ENCODE peak calls at places on chromosomes 5 and 9, in eight cellular contexts. One of them, this sample, is unnamed.

GRCh38 chr5:141941307-141941706 is 16.7 kb downstream of the PCDH12 start:
- DNase-seq in renal cortical epithelial cell: peak; percentile 44
- DNase-seq in brain microvascular endothelial cell: peak; percentile 9
- DNase-seq in fibroblast of gingiva: peak; percentile 61
- DNase-seq in putamen: no peak
- DNase-seq in HCT116: no peak
- DNase-seq in hypothalamus: no peak
- DNase-seq in mammary epithelial cell: peak; percentile 37
- DNase-seq in this sample: no peak

GRCh38 chr5:123087173-123088030 is 1.6 kb upstream of the PRDM6 start:
- DNase-seq in renal cortical epithelial cell: no peak
- DNase-seq in brain microvascular endothelial cell: no peak
- DNase-seq in fibroblast of gingiva: no peak
- DNase-seq in putamen: no peak
- DNase-seq in HCT116: no peak
- DNase-seq in hypothalamus: no peak
- DNase-seq in mammary epithelial cell: no peak
- DNase-seq in this sample: no peak

GRCh38 chr5:126339215-126339805 is 83.9 kb upstream of the GRAMD2B start:
- DNase-seq in renal cortical epithelial cell: peak; percentile 72
- DNase-seq in brain microvascular endothelial cell: peak; percentile 60
- DNase-seq in fibroblast of gingiva: peak; percentile 62
- DNase-seq in putamen: peak; percentile 57
- DNase-seq in HCT116: peak; percentile 54
- DNase-seq in hypothalamus: no peak
- DNase-seq in mammary epithelial cell: peak; percentile 57
- DNase-seq in this sample: peak; percentile 69

GRCh38 chr5:116448869-116449453 is 125.7 kb downstream of the SEMA6A start:
- DNase-seq in renal cortical epithelial cell: no peak
- DNase-seq in brain microvascular endothelial cell: no peak
- DNase-seq in fibroblast of gingiva: no peak
- DNase-seq in putamen: no peak
- DNase-seq in HCT116: no peak
- DNase-seq in hypothalamus: no peak
- DNase-seq in mammary epithelial cell: no peak
- DNase-seq in this sample: no peak

GRCh38 chr5:54844905-54845566 is 140.4 kb downstream of the ESM1 start:
- DNase-seq in renal cortical epithelial cell: peak; percentile 62
- DNase-seq in brain microvascular endothelial cell: no peak
- DNase-seq in fibroblast of gingiva: peak; percentile 81
- DNase-seq in putamen: peak; percentile 45
- DNase-seq in HCT116: peak; percentile 31
- DNase-seq in hypothalamus: no peak
- DNase-seq in mammary epithelial cell: peak; percentile 8
- DNase-seq in this sample: no peak

GRCh38 chr9:14240491-14240890 is 73.5 kb downstream of the NFIB start:
- DNase-seq in renal cortical epithelial cell: no peak
- DNase-seq in brain microvascular endothelial cell: no peak
- DNase-seq in fibroblast of gingiva: no peak
- DNase-seq in putamen: no peak
- DNase-seq in HCT116: no peak
- DNase-seq in hypothalamus: no peak
- DNase-seq in mammary epithelial cell: no peak
- DNase-seq in this sample: no peak

GRCh38 chr5:168613396-168613795 is 34.2 kb upstream of the PANK3 start:
- DNase-seq in renal cortical epithelial cell: no peak
- DNase-seq in brain microvascular endothelial cell: no peak
- DNase-seq in fibroblast of gingiva: no peak
- DNase-seq in putamen: no peak
- DNase-seq in HCT116: no peak
- DNase-seq in hypothalamus: no peak
- DNase-seq in mammary epithelial cell: no peak
- DNase-seq in this sample: no peak

GRCh38 chr9:80932947-80933346 is 756.4 kb downstream of the TLE1 start:
- DNase-seq in renal cortical epithelial cell: no peak
- DNase-seq in brain microvascular endothelial cell: no peak
- DNase-seq in fibroblast of gingiva: no peak
- DNase-seq in putamen: peak; percentile 54
- DNase-seq in HCT116: no peak
- DNase-seq in hypothalamus: no peak
- DNase-seq in mammary epithelial cell: no peak
- DNase-seq in this sample: no peak

This sample was measured in SW 1271.